ENCODE peak calls at places on chromosome 12, in nine cellular contexts. M, O, J, D, Q, E, N, S and C are unnamed samples.

GRCh38 chr12:92108651-92109050 is 37.0 kb downstream of the BTG1 start:
- DNase-seq in E (peak), S (no peak), D (peak), M (no peak), O (peak), Q (no peak), J (no peak), N (peak), C (peak)

GRCh38 chr12:32901553-32901952 is 5.0 kb upstream of the PKP2 start:
- DNase-seq in M (no peak), Q (no peak), J (no peak), O (no peak), S (no peak), D (no peak), E (no peak), N (no peak), C (peak)

GRCh38 chr12:106358410-106359241 is 1.1 kb downstream of the POLR3B start:
- DNase-seq in M (peak), D (peak), Q (peak), O (peak), J (no peak), S (peak), E (no peak), N (peak), C (peak)

GRCh38 chr12:111250251-111250881 is 118.5 kb downstream of the PHETA1 start:
- DNase-seq in E (no peak), Q (no peak), O (no peak), S (no peak), N (no peak), J (no peak), D (no peak), M (no peak), C (no peak)

GRCh38 chr12:79685068-79685467 is 5.7 kb downstream of the PAWR start:
- DNase-seq in O (no peak), Q (no peak), E (peak), M (no peak), J (no peak), D (peak), N (peak), S (no peak), C (peak)

GRCh38 chr12:109735051-109735521 is 21.5 kb downstream of the FAM222A start:
- DNase-seq in E (no peak), S (peak), M (no peak), D (no peak), N (no peak), J (peak), O (peak), Q (no peak), C (no peak)

GRCh38 chr12:77349703-77350102 is 284.3 kb upstream of the E2F7 start:
- DNase-seq in N (no peak), J (no peak), D (peak), M (no peak), O (no peak), E (no peak), Q (no peak), S (no peak), C (no peak)

GRCh38 chr12:15364221-15365170 is 42.2 kb downstream of the PTPRO start:
- DNase-seq in E (no peak), O (no peak), M (no peak), S (no peak), J (no peak), D (peak), Q (no peak), N (no peak), C (peak)

GRCh38 chr12:14774944-14775651 is 28.2 kb downstream of the WBP11 start:
- DNase-seq in O (peak), E (peak), M (peak), S (peak), J (peak), D (peak), N (no peak), Q (peak), C (peak)

GRCh38 chr12:9405861-9406563 is 197.8 kb upstream of the PZP start:
- DNase-seq in J (no peak), M (no peak), Q (no peak), E (no peak), N (no peak), D (no peak), S (no peak), O (no peak), C (no peak)

GRCh38 chr12:52601671-52602070 is 408 bp upstream of the KRT72 start:
- DNase-seq in O (no peak), E (no peak), Q (no peak), M (no peak), S (no peak), D (no peak), J (no peak), N (no peak), C (no peak)

GRCh38 chr12:61848893-61849292 is 411.3 kb upstream of the USP15 start:
- DNase-seq in O (no peak), E (no peak), S (no peak), Q (no peak), M (no peak), J (no peak), D (no peak), N (no peak), C (no peak)

GRCh38 chr12:50066402-50066801 is 9.0 kb downstream of the ASIC1 start:
- DNase-seq in J (peak), M (no peak), Q (no peak), E (peak), O (no peak), S (no peak), N (peak), D (peak), C (peak)

GRCh38 chr12:5456906-5457305 is 25.0 kb downstream of the NTF3 start:
- DNase-seq in E (no peak), N (peak), Q (no peak), O (no peak), D (no peak), M (no peak), S (no peak), J (no peak), C (no peak)

GRCh38 chr12:103913100-103913499 is 17.1 kb upstream of the HSP90B1 start:
- DNase-seq in S (no peak), Q (no peak), E (no peak), D (no peak), O (peak), M (no peak), N (no peak), J (no peak), C (no peak)

GRCh38 chr12:101806280-101806679 is 24.5 kb downstream of the GNPTAB start:
- DNase-seq in S (no peak), O (no peak), D (no peak), N (no peak), E (no peak), J (no peak), Q (no peak), M (no peak), C (no peak)

GRCh38 chr12:113069751-113070116 is 13.2 kb downstream of the DTX1 start:
- DNase-seq in E (no peak), D (no peak), O (no peak), Q (no peak), S (peak), J (no peak), N (no peak), M (no peak), C (no peak)

GRCh38 chr12:122835693-122836026 is 403 bp downstream of the HIP1R start:
- DNase-seq in E (no peak), N (no peak), O (no peak), M (peak), S (peak), D (no peak), Q (no peak), J (no peak), C (peak)

GRCh38 chr12:64088431-64089349 is 133.4 kb downstream of the KICS2 start:
- DNase-seq in D (peak), J (no peak), M (peak), Q (peak), S (peak), N (peak), E (peak), O (peak), C (peak)

GRCh38 chr12:6839482-6840201 is 1.1 kb upstream of the GNB3 start:
- DNase-seq in Q (no peak), J (no peak), E (no peak), O (no peak), S (no peak), M (peak), D (no peak), N (no peak), C (no peak)

GRCh38 chr12:99996095-99996494 is 11.4 kb upstream of the ANKS1B start:
- DNase-seq in E (no peak), D (no peak), J (no peak), N (no peak), M (no peak), S (no peak), O (no peak), Q (no peak), C (no peak)

GRCh38 chr12:130126023-130126432 is 36.2 kb upstream of the FZD10 start:
- DNase-seq in M (no peak), D (peak), N (no peak), O (no peak), S (no peak), E (peak), J (peak), Q (no peak), C (peak)

GRCh38 chr12:12889701-12890100 is 1.7 kb upstream of the GPRC5A start:
- DNase-seq in N (no peak), Q (no peak), O (no peak), M (no peak), D (no peak), E (no peak), J (no peak), S (no peak), C (no peak)

DNA sequence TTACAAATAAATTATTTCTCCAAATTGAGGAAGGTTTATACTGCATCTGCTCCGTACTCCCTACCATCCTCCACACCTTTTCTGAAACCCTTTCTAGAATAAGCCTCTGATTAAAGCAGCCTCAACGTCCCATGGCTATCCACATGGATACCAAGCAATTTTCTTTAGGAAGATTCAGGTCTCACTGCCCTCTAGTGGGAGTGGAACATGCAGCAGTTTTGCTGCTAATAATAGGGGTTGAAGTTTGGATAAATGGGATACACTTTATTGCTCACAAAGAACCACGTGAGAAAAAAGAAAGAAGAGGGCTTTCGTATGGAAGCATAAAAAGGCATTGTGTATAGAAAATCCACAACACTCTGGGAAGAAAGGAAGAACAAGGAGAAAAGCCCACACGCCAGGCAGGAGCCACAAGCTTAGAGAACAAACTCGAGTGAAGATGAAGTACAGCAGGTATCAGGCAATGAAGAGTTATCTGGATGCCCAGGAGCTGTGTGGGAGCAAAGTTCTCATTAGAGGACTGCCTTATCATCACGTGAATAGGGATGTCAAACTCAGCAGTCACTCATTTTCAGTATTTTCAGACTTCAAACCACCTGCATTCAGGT is 45.8 kb downstream of the CCER1 start:
- DNase-seq in M (peak), D (peak), S (no peak), J (no peak), Q (no peak), N (no peak), E (peak), O (peak), C (peak)
- TF ChIP-seq CTCF in M (peak), D (peak), S (peak), J (peak), Q (no peak), N (peak), E (peak), O (peak), C (peak)

GRCh38 chr12:132116709-132117557 is 27.2 kb downstream of the DDX51 start:
- DNase-seq in D (no peak), Q (no peak), O (no peak), J (no peak), N (no peak), M (no peak), S (no peak), E (no peak), C (no peak)

GRCh38 chr12:132115500-132115899 is 28.6 kb downstream of the DDX51 start:
- DNase-seq in M (no peak), D (no peak), E (no peak), O (no peak), N (no peak), Q (no peak), S (no peak), J (no peak), C (no peak)

GRCh38 chr12:132111641-132112304 is 32.3 kb downstream of the DDX51 start:
- DNase-seq in S (no peak), O (no peak), D (no peak), Q (no peak), E (no peak), M (no peak), N (no peak), J (no peak), C (no peak)

GRCh38 chr12:132117558-132117875 is 26.6 kb downstream of the DDX51 start:
- DNase-seq in S (no peak), E (peak), M (no peak), D (peak), Q (no peak), N (no peak), J (no peak), O (peak), C (no peak)

GRCh38 chr12:132114667-132115066 is 29.5 kb downstream of the DDX51 start:
- DNase-seq in E (no peak), Q (no peak), S (no peak), D (no peak), N (no peak), J (no peak), O (no peak), M (no peak), C (no peak)
- H3K4me3 ChIP-seq in E (no peak), Q (no peak), S (no peak), D (no peak), N (no peak), J (no peak), O (no peak), M (no peak), C (no peak)

DNA sequence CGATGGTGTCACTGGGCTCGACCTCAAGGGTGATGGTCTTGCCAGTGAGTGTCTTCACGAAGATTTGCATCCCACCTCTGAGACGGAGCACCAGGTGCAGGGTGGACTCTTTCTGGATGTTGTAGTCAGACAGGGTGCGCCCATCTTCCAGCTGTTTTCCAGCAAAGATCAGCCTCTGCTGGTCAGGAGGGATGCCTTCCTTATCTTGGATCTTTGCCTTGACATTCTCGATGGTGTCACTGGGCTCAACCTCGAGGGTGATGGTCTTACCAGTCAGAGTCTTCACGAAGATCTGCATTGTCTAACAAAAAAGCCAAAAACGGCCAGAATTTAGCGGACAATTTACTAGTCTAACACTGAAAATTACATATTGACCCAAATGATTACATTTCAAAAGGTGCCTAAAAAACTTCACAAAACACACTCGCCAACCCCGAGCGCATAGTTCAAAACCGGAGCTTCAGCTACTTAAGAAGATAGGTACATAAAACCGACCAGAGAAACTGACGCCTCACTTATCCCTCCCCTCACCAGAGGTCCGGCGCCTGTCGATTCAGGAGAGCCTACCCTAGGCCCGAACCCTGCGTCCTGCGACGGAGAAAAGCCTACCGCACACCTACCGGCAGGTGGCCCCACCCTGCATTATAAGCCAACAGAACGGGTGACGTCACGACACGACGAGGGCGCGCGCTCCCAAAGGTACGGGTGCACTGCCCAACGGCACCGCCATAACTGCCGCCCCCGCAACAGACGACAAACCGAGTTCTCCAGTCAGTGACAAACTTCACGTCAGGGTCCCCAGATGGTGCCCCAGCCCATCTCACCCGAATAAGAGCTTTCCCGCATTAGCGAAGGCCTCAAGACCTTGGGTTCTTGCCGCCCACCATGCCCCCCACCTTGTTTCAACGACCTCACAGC is 717 bp downstream of the UBC start:
- DNase-seq in Q (peak), E (peak), S (peak), J (peak), D (peak), M (peak), O (peak), N (no peak), C (peak)
- TF ChIP-seq CTCF in Q (peak), E (peak), S (peak), J (peak), D (peak), M (peak), O (peak), N (peak), C (peak)

GRCh38 chr12:47882796-47883546 is 21.8 kb downstream of the VDR start:
- DNase-seq in M (peak), E (no peak), N (no peak), S (no peak), D (no peak), Q (peak), O (peak), J (no peak), C (peak)
- H3K4me3 ChIP-seq in M (peak), E (no peak), N (no peak), S (no peak), D (no peak), Q (no peak), O (no peak), J (no peak), C (no peak)